ENCODE peak calls at places on chromosomes 11 and 22, in seven cellular contexts. One of them, this sample, is unnamed.

GRCh38 chr11:124896071-124896750 is 1.5 kb downstream of the ROBO4 start:
- DNase-seq in sigmoid colon: peak; percentile 59
- DNase-seq in HepG2: no peak
- DNase-seq in GM23338: no peak
- DNase-seq in Panc1: no peak
- DNase-seq in endothelial cell of umbilical vein: no peak
- DNase-seq in HCT116: no peak
- DNase-seq in this sample: no peak

GRCh38 chr11:130162733-130163132 is 3.2 kb downstream of the ST14 start:
- DNase-seq in GM23338: no peak
- DNase-seq in HepG2: no peak
- DNase-seq in HCT116: no peak
- DNase-seq in Panc1: no peak
- DNase-seq in sigmoid colon: no peak
- DNase-seq in endothelial cell of umbilical vein: no peak
- DNase-seq in this sample: no peak

GRCh38 chr11:132448334-132448995 is 1078.0 kb downstream of the NTM start:
- DNase-seq in endothelial cell of umbilical vein: no peak
- DNase-seq in HCT116: no peak
- DNase-seq in HepG2: no peak
- DNase-seq in GM23338: peak; percentile 33
- DNase-seq in sigmoid colon: no peak
- DNase-seq in Panc1: no peak
- DNase-seq in this sample: no peak

GRCh38 chr11:95143106-95143681 is 53.5 kb downstream of the ENDOD1 start:
- DNase-seq in Panc1: no peak
- DNase-seq in HCT116: no peak
- DNase-seq in sigmoid colon: no peak
- DNase-seq in HepG2: no peak
- DNase-seq in endothelial cell of umbilical vein: no peak
- DNase-seq in GM23338: no peak
- DNase-seq in this sample: no peak

GRCh38 chr11:11513438-11513837 is 108.4 kb downstream of the GALNT18 start:
- DNase-seq in HepG2: no peak
- DNase-seq in endothelial cell of umbilical vein: no peak
- DNase-seq in HCT116: no peak
- DNase-seq in GM23338: no peak
- DNase-seq in sigmoid colon: no peak
- DNase-seq in Panc1: no peak
- DNase-seq in this sample: no peak

GRCh38 chr11:107591098-107591445 is at the start of gene ELMOD1:
- DNase-seq in Panc1: no peak
- DNase-seq in sigmoid colon: peak; percentile 73
- DNase-seq in GM23338: peak; percentile 72
- DNase-seq in endothelial cell of umbilical vein: peak; percentile 46
- DNase-seq in HCT116: no peak
- DNase-seq in HepG2: peak; percentile 7
- DNase-seq in this sample: no peak

GRCh38 chr11:34977039-34977906 is 60.9 kb downstream of the PDHX start:
- DNase-seq in endothelial cell of umbilical vein: peak; percentile 79
- DNase-seq in HepG2: no peak
- DNase-seq in Panc1: peak; percentile 92
- DNase-seq in GM23338: no peak
- DNase-seq in sigmoid colon: no peak
- DNase-seq in HCT116: peak; percentile 33
- DNase-seq in this sample: no peak

GRCh38 chr11:22878604-22879003 is 18.3 kb upstream of the CCDC179 start:
- DNase-seq in GM23338: no peak
- DNase-seq in HepG2: no peak
- DNase-seq in endothelial cell of umbilical vein: peak; percentile 3
- DNase-seq in Panc1: no peak
- DNase-seq in sigmoid colon: no peak
- DNase-seq in HCT116: no peak
- DNase-seq in this sample: no peak

GRCh38 chr11:124800226-124800929 is at the start of gene MSANTD2:
- DNase-seq in Panc1: peak; percentile 17
- DNase-seq in HepG2: peak; percentile 46
- DNase-seq in GM23338: peak; percentile 90
- DNase-seq in sigmoid colon: peak; percentile 91
- DNase-seq in endothelial cell of umbilical vein: peak; percentile 82
- DNase-seq in HCT116: peak; percentile 42
- DNase-seq in this sample: peak; percentile 50

GRCh38 chr22:38214248-38215056 is 12.7 kb downstream of the MAFF start:
- DNase-seq in sigmoid colon: peak; percentile 83
- DNase-seq in GM23338: peak; percentile 92
- DNase-seq in Panc1: no peak
- DNase-seq in endothelial cell of umbilical vein: peak; percentile 50
- DNase-seq in HepG2: no peak
- DNase-seq in HCT116: no peak
- DNase-seq in this sample: no peak

GRCh38 chr11:57982763-57983162 is 40.9 kb upstream of the OR9Q1 start:
- DNase-seq in sigmoid colon: no peak
- DNase-seq in HCT116: no peak
- DNase-seq in endothelial cell of umbilical vein: no peak
- DNase-seq in GM23338: no peak
- DNase-seq in HepG2: no peak
- DNase-seq in Panc1: no peak
- DNase-seq in this sample: no peak

GRCh38 chr22:45932066-45932465 is 44.9 kb downstream of the WNT7B start:
- DNase-seq in Panc1: no peak
- DNase-seq in endothelial cell of umbilical vein: no peak
- DNase-seq in GM23338: no peak
- DNase-seq in sigmoid colon: no peak
- DNase-seq in HepG2: no peak
- DNase-seq in HCT116: no peak
- DNase-seq in this sample: no peak

GRCh38 chr11:63667993-63668392 is 3.2 kb downstream of the ATL3 start:
- DNase-seq in GM23338: no peak
- DNase-seq in Panc1: peak; percentile 75
- DNase-seq in sigmoid colon: no peak
- DNase-seq in endothelial cell of umbilical vein: peak; percentile 74
- DNase-seq in HepG2: no peak
- DNase-seq in HCT116: peak; percentile 68
- DNase-seq in this sample: no peak

GRCh38 chr11:74672332-74672955 is 58.8 kb downstream of the CHRDL2 start:
- DNase-seq in sigmoid colon: no peak
- DNase-seq in endothelial cell of umbilical vein: no peak
- DNase-seq in HCT116: no peak
- DNase-seq in HepG2: no peak
- DNase-seq in GM23338: no peak
- DNase-seq in Panc1: no peak
- DNase-seq in this sample: no peak

GRCh38 chr11:33965032-33965431 is 73.2 kb upstream of the LMO2 start:
- DNase-seq in GM23338: no peak
- DNase-seq in Panc1: no peak
- DNase-seq in HepG2: no peak
- DNase-seq in HCT116: no peak
- DNase-seq in endothelial cell of umbilical vein: no peak
- DNase-seq in sigmoid colon: no peak
- DNase-seq in this sample: no peak

GRCh38 chr22:33166206-33166605 is 108.0 kb upstream of the SYN3 start:
- DNase-seq in endothelial cell of umbilical vein: no peak
- DNase-seq in sigmoid colon: no peak
- DNase-seq in Panc1: no peak
- DNase-seq in HCT116: no peak
- DNase-seq in HepG2: no peak
- DNase-seq in GM23338: peak; percentile 62
- DNase-seq in this sample: no peak

GRCh38 chr11:60985991-60986915 is 14.8 kb downstream of the CD6 start:
- DNase-seq in HCT116: no peak
- DNase-seq in Panc1: no peak
- DNase-seq in HepG2: no peak
- DNase-seq in endothelial cell of umbilical vein: no peak
- DNase-seq in GM23338: no peak
- DNase-seq in sigmoid colon: no peak
- DNase-seq in this sample: no peak

GRCh38 chr11:107116358-107116757 is 98.1 kb upstream of the GUCY1A2 start:
- DNase-seq in Panc1: no peak
- DNase-seq in HCT116: no peak
- DNase-seq in HepG2: no peak
- DNase-seq in endothelial cell of umbilical vein: no peak
- DNase-seq in sigmoid colon: no peak
- DNase-seq in GM23338: no peak
- DNase-seq in this sample: no peak

GRCh38 chr11:125990244-125990643 is 44.4 kb downstream of the VSIG10L2 start:
- DNase-seq in GM23338: no peak
- DNase-seq in sigmoid colon: no peak
- DNase-seq in HCT116: no peak
- DNase-seq in endothelial cell of umbilical vein: no peak
- DNase-seq in Panc1: no peak
- DNase-seq in HepG2: no peak
- DNase-seq in this sample: no peak

GRCh38 chr11:116170526-116171120 is 602.2 kb downstream of the BUD13 start:
- DNase-seq in Panc1: no peak
- DNase-seq in sigmoid colon: no peak
- DNase-seq in HepG2: peak; percentile 5
- DNase-seq in endothelial cell of umbilical vein: no peak
- DNase-seq in GM23338: peak; percentile 43
- DNase-seq in HCT116: no peak
- DNase-seq in this sample: no peak

GRCh38 chr11:107370390-107370789 is 87.2 kb downstream of the CWF19L2 start:
- DNase-seq in Panc1: no peak
- DNase-seq in HCT116: no peak
- DNase-seq in HepG2: no peak
- DNase-seq in sigmoid colon: no peak
- DNase-seq in GM23338: no peak
- DNase-seq in endothelial cell of umbilical vein: peak; percentile 26
- DNase-seq in this sample: no peak

GRCh38 chr22:37672920-37673453 is 2.4 kb upstream of the LGALS1 start:
- DNase-seq in endothelial cell of umbilical vein: no peak
- DNase-seq in HCT116: no peak
- DNase-seq in HepG2: no peak
- DNase-seq in GM23338: no peak
- DNase-seq in Panc1: no peak
- DNase-seq in sigmoid colon: no peak
- DNase-seq in this sample: no peak

GRCh38 chr11:96132437-96132836 is 208.5 kb upstream of the MTMR2 start:
- DNase-seq in HCT116: no peak
- DNase-seq in endothelial cell of umbilical vein: no peak
- DNase-seq in HepG2: peak; percentile 70
- DNase-seq in GM23338: no peak
- DNase-seq in sigmoid colon: no peak
- DNase-seq in Panc1: peak; percentile 30
- DNase-seq in this sample: no peak

GRCh38 chr11:88383446-88383845 is 45.9 kb upstream of the CTSC start:
- DNase-seq in GM23338: no peak
- DNase-seq in endothelial cell of umbilical vein: peak; percentile 55
- DNase-seq in sigmoid colon: no peak
- DNase-seq in HCT116: no peak
- DNase-seq in HepG2: no peak
- DNase-seq in Panc1: no peak
- DNase-seq in this sample: no peak

DNA sequence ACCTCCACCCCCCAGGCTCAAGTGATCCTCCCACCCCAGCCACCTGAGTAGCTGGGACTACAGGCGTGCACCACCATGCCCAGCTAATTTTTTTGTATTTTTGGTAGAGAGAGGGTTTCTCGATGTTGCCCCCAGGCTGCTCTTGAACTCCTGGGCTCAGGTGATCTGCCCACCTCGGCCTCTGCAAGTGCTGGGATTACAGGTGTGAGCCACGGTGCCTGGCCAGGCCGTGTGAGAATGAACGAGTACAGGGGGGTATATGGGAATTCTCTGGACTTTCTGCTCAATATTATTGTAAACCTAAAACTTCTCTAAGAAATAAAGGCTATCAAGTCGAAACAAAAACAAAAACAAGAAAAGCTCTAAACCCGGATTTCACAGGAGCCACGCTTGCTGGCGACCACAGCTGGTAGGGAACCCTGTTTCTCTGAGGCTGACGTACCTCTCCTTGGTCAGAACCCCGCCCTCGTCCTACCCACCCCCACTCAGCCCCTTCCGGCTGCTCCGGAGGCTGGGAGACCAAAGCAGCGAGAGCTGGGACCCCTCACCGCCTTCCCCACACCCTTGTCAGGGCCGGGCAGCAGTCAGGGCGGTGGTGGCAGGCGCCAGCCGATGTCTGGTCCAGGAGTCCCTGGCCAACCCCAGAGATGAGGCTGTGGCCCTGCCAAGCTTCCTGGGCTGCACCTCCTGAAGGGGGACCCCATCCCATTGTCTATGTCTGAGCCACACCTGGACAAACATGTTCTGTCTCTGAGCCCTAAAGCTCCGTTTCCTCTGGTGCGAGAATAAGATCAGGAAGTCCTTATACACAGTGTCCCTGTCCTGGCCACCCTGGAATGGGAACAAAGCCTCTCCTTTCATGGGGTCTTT is 52.1 kb downstream of the LINC01488 start:
- DNase-seq in HepG2: no peak
- DNase-seq in Panc1: no peak
- DNase-seq in sigmoid colon: peak; percentile 53
- DNase-seq in GM23338: no peak
- DNase-seq in endothelial cell of umbilical vein: no peak
- DNase-seq in HCT116: no peak
- DNase-seq in this sample: no peak
- TF ChIP-seq POLR2AphosphoS5 in HepG2: no peak
- TF ChIP-seq POLR2AphosphoS5 in Panc1: no peak
- TF ChIP-seq POLR2AphosphoS5 in sigmoid colon: no peak
- TF ChIP-seq POLR2AphosphoS5 in GM23338: no peak
- TF ChIP-seq POLR2AphosphoS5 in endothelial cell of umbilical vein: no peak
- TF ChIP-seq POLR2AphosphoS5 in HCT116: no peak
- TF ChIP-seq POLR2AphosphoS5 in this sample: no peak

GRCh38 chr11:64753380-64754123 is 6.2 kb downstream of the PYGM start:
- DNase-seq in GM23338: peak; percentile 76
- DNase-seq in endothelial cell of umbilical vein: no peak
- DNase-seq in Panc1: no peak
- DNase-seq in HCT116: no peak
- DNase-seq in sigmoid colon: peak; percentile 63
- DNase-seq in HepG2: no peak
- DNase-seq in this sample: no peak
- H3K36me3 ChIP-seq in GM23338: no peaks in the 10 kb centered on the region
- H3K36me3 ChIP-seq in endothelial cell of umbilical vein: no peaks in the 10 kb centered on the region
- H3K36me3 ChIP-seq in Panc1: no peaks in the 10 kb centered on the region
- H3K36me3 ChIP-seq in HCT116: no peaks in the 10 kb centered on the region
- H3K36me3 ChIP-seq in sigmoid colon: no peaks in the 10 kb centered on the region
- H3K36me3 ChIP-seq in HepG2: no peaks in the 10 kb centered on the region
- H3K36me3 ChIP-seq in this sample: no peaks in the 10 kb centered on the region

GRCh38 chr11:73400293-73400692 is 24.1 kb downstream of the RELT start:
- DNase-seq in Panc1: no peak
- DNase-seq in HCT116: no peak
- DNase-seq in endothelial cell of umbilical vein: no peak
- DNase-seq in GM23338: no peak
- DNase-seq in sigmoid colon: no peak
- DNase-seq in HepG2: no peak
- DNase-seq in this sample: no peak
- TF ChIP-seq POLR2AphosphoS5 in Panc1: no peak
- TF ChIP-seq POLR2AphosphoS5 in HCT116: no peak
- TF ChIP-seq POLR2AphosphoS5 in endothelial cell of umbilical vein: no peak
- TF ChIP-seq POLR2AphosphoS5 in GM23338: no peak
- TF ChIP-seq POLR2AphosphoS5 in sigmoid colon: no peak
- TF ChIP-seq POLR2AphosphoS5 in HepG2: no peak
- TF ChIP-seq POLR2AphosphoS5 in this sample: no peak

DNA sequence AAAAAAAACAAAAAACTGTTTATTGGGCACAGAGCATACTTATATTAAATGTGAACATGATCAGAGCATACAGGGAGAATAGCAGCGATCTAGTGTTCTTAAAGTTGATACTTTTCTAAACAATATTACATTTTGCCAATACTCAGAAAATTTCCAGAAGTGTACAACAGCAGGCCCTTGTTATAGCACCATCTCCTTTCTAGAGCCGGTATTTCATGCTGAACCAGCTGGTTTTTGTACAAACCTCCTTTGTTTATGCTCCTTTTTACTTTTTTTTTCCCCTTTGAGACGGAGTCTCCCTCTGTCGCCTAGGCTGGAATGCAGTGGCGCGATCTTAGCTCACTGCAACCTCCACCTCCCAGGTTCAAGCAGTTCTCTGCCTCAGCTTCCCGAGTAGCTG is 90.7 kb downstream of the PPP6R3 start:
- DNase-seq in Panc1: no peak
- DNase-seq in endothelial cell of umbilical vein: no peak
- DNase-seq in HCT116: no peak
- DNase-seq in GM23338: no peak
- DNase-seq in sigmoid colon: no peak
- DNase-seq in HepG2: no peak
- DNase-seq in this sample: no peak
- H3K36me3 ChIP-seq in Panc1: peaks cover 28% of the 10 kb centered on the region
- H3K36me3 ChIP-seq in endothelial cell of umbilical vein: peaks cover 4% of the 10 kb centered on the region
- H3K36me3 ChIP-seq in HCT116: peaks cover 32% of the 10 kb centered on the region
- H3K36me3 ChIP-seq in GM23338: peaks cover 17% of the 10 kb centered on the region
- H3K36me3 ChIP-seq in sigmoid colon: no peaks in the 10 kb centered on the region
- H3K36me3 ChIP-seq in HepG2: peaks cover 29% of the 10 kb centered on the region
- H3K36me3 ChIP-seq in this sample: no peaks in the 10 kb centered on the region

This sample was measured in breast epithelium.